ENCODE peak calls at places on chromosomes 1 and 21, in ten cellular contexts. Y, K, C, D, B, J, P, I, G and U are unnamed samples.

GRCh38 chr1:219441884-219442283 is 171.0 kb downstream of the ZC3H11B start:
- DNase-seq in Y (no peak), P (no peak), I (no peak), B (no peak), K (no peak), G (no peak), D (no peak), J (no peak), C (no peak), U (no peak)

GRCh38 chr1:26130695-26131094 is 19.1 kb downstream of the PDIK1L start:
- DNase-seq in K (no peak), B (no peak), G (no peak), D (no peak), P (no peak), J (no peak), Y (no peak), I (no peak), C (no peak), U (no peak)

GRCh38 chr1:53616927-53617326 is 122.0 kb downstream of the GLIS1 start:
- DNase-seq in C (no peak), K (no peak), D (no peak), I (no peak), J (no peak), Y (no peak), P (no peak), G (no peak), B (no peak), U (no peak)

GRCh38 chr1:19163261-19163660 is 46.8 kb downstream of the UBR4 start:
- DNase-seq in I (no peak), P (no peak), K (peak), J (no peak), C (peak), B (peak), D (no peak), Y (peak), G (no peak), U (no peak)

GRCh38 chr1:100793661-100794060 is 74.1 kb downstream of the VCAM1 start:
- DNase-seq in C (no peak), J (no peak), B (peak), I (no peak), D (no peak), G (no peak), K (no peak), P (peak), Y (no peak), U (no peak)

GRCh38 chr1:40980068-40980452 is 564 bp downstream of the CTPS1 start:
- DNase-seq in D (no peak), P (no peak), G (no peak), B (no peak), J (no peak), C (no peak), K (no peak), Y (no peak), I (no peak), U (no peak)

GRCh38 chr1:51567653-51568052 is 48.6 kb upstream of the EPS15 start:
- DNase-seq in K (peak), I (no peak), Y (peak), B (peak), G (no peak), D (no peak), J (no peak), P (peak), C (peak), U (no peak)

GRCh38 chr1:31405578-31406245 is 7.3 kb upstream of the SERINC2 start:
- DNase-seq in C (no peak), J (no peak), B (no peak), K (no peak), D (no peak), P (no peak), I (no peak), G (no peak), Y (no peak), U (no peak)

GRCh38 chr1:81654147-81654546 is 146.6 kb upstream of the ADGRL2 start:
- DNase-seq in P (peak), Y (no peak), C (no peak), K (peak), B (peak), G (no peak), I (no peak), D (no peak), J (no peak), U (no peak)

GRCh38 chr1:94863297-94863911 is 43.2 kb downstream of the SLC44A3 start:
- DNase-seq in B (peak), P (peak), D (no peak), J (no peak), C (peak), I (no peak), Y (no peak), K (peak), G (no peak), U (no peak)

GRCh38 chr1:192530254-192530653 is 45.3 kb upstream of the RGS1 start:
- DNase-seq in C (no peak), Y (no peak), I (no peak), G (no peak), K (no peak), J (no peak), B (peak), D (no peak), P (no peak), U (peak)

GRCh38 chr1:183270541-183271141 is 84.6 kb downstream of the LAMC2 start:
- DNase-seq in J (no peak), K (peak), P (no peak), D (no peak), G (no peak), C (peak), I (no peak), Y (peak), B (peak), U (no peak)

GRCh38 chr1:217892750-217893149 is 261.6 kb downstream of the SPATA17 start:
- DNase-seq in B (peak), G (no peak), Y (no peak), I (no peak), C (no peak), P (peak), D (no peak), J (no peak), K (peak), U (no peak)

GRCh38 chr1:234197839-234198238 is 175.4 kb upstream of the COA6 start:
- DNase-seq in J (no peak), G (no peak), B (no peak), D (no peak), Y (no peak), K (no peak), P (no peak), I (no peak), C (no peak), U (no peak)

GRCh38 chr21:45899317-45900033 is 82.1 kb upstream of the COL6A1 start:
- DNase-seq in P (no peak), J (no peak), B (no peak), C (no peak), Y (no peak), K (no peak), I (no peak), D (no peak), G (no peak), U (no peak)

GRCh38 chr1:172638885-172639831 is 19.7 kb upstream of the FASLG start:
- DNase-seq in C (peak), Y (peak), I (no peak), D (no peak), B (peak), J (no peak), P (peak), G (no peak), K (peak), U (peak)

GRCh38 chr1:92051948-92052347 is 22.2 kb downstream of the EPHX4 start:
- DNase-seq in K (no peak), C (no peak), Y (no peak), G (no peak), P (no peak), J (no peak), I (no peak), B (no peak), D (no peak), U (no peak)

GRCh38 chr1:21921100-21921875 is 15.8 kb downstream of the HSPG2 start:
- DNase-seq in P (no peak), J (no peak), C (no peak), G (no peak), K (no peak), Y (no peak), B (no peak), D (no peak), I (no peak), U (no peak)

GRCh38 chr1:30822966-30823581 is 65.5 kb upstream of the LAPTM5 start:
- DNase-seq in P (peak), J (no peak), Y (no peak), C (no peak), B (peak), G (no peak), K (peak), I (no peak), D (no peak), U (no peak)

GRCh38 chr1:91749690-91750335 is 136.1 kb downstream of the TGFBR3 start:
- DNase-seq in K (no peak), J (no peak), Y (no peak), C (no peak), G (no peak), I (no peak), D (no peak), P (no peak), B (no peak), U (no peak)

GRCh38 chr1:15863156-15863901 is 15.8 kb downstream of the SPEN start:
- DNase-seq in C (no peak), I (no peak), J (no peak), Y (no peak), B (no peak), P (no peak), D (no peak), G (no peak), K (no peak), U (no peak)

GRCh38 chr21:34129039-34129891 is 55.9 kb downstream of the MRPS6 start:
- DNase-seq in C (peak), I (no peak), J (peak), P (peak), D (no peak), Y (peak), G (no peak), B (peak), K (peak), U (no peak)

GRCh38 chr1:16151200-16151708 is 4.6 kb downstream of the EPHA2 start:
- DNase-seq in C (no peak), K (peak), P (no peak), J (no peak), Y (no peak), I (no peak), B (no peak), G (no peak), D (no peak), U (no peak)

GRCh38 chr1:237013608-237014007 is 9.4 kb upstream of the MT1HL1 start:
- DNase-seq in B (no peak), K (no peak), P (no peak), C (no peak), Y (no peak), G (no peak), D (no peak), I (no peak), J (no peak), U (no peak)

GRCh38 chr1:92323473-92324453 is 24.9 kb downstream of the RPAP2 start:
- DNase-seq in P (no peak), C (no peak), B (no peak), J (no peak), I (no peak), D (no peak), G (no peak), Y (no peak), K (no peak), U (no peak)

GRCh38 chr1:59738591-59739015 is 76.1 kb upstream of the HOOK1 start:
- DNase-seq in G (no peak), D (no peak), Y (peak), B (no peak), P (no peak), K (no peak), I (no peak), J (no peak), C (peak), U (no peak)

GRCh38 chr1:6460349-6461236 is 5.4 kb downstream of the TNFRSF25 start:
- DNase-seq in D (no peak), I (peak), C (no peak), G (no peak), K (no peak), Y (no peak), B (no peak), P (no peak), J (no peak), U (peak)

GRCh38 chr1:89957063-89957462 is 37.8 kb upstream of the ZNF326 start:
- DNase-seq in I (no peak), B (peak), P (no peak), K (no peak), D (no peak), G (no peak), Y (no peak), J (no peak), C (no peak), U (no peak)

GRCh38 chr1:214702561-214702960 is 99.6 kb downstream of the CENPF start:
- DNase-seq in C (no peak), K (no peak), Y (no peak), P (no peak), I (no peak), J (no peak), D (no peak), G (no peak), B (no peak), U (no peak)

GRCh38 chr21:38175321-38175720 is 81.5 kb upstream of the KCNJ15 start:
- DNase-seq in B (no peak), J (no peak), C (no peak), K (no peak), G (no peak), D (no peak), Y (no peak), I (no peak), P (peak), U (no peak)

GRCh38 chr21:38170283-38170682 is 86.5 kb upstream of the KCNJ15 start:
- DNase-seq in G (no peak), B (peak), I (no peak), K (peak), Y (peak), D (no peak), J (no peak), P (peak), C (peak), U (peak)

GRCh38 chr21:38167345-38167744 is 89.4 kb upstream of the KCNJ15 start:
- DNase-seq in C (no peak), Y (no peak), P (no peak), D (no peak), B (no peak), K (no peak), J (no peak), G (no peak), I (no peak), U (no peak)

GRCh38 chr21:38170705-38171682 is 85.8 kb upstream of the KCNJ15 start:
- DNase-seq in B (peak), J (no peak), K (peak), G (no peak), Y (no peak), I (no peak), D (no peak), C (peak), P (peak), U (no peak)

DNA sequence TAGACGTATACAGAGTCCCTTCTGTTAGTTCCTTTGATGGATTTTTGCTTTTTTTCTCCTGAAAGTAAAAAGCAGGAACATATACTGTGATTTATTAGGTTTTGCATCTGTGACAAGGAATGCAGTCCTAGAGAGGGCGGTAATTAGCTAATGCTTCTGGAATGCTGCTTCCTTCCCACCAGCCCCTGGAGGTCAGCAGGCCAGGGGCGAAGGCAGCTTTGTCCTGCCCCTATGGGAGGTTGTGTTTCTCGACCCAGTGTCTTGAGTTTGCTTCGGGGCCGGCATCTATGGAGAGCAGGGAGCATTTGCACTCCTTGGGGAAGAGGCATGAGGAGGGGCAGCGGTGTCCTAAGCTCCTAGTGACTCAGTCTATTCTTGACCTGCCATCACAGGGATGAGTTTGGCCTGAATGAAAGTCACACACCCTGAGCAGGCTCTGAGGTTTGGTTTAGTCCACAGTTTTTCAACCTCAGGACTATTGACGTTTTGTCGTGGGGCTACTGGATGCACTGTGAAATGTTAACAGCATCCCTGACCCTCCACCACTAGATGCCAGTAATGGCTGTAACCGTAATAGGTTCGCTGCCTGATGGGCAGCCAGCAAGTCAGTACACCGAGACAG is 85.0 kb upstream of the KCNJ15 start:
- DNase-seq in I (no peak), C (peak), P (peak), Y (peak), B (peak), G (no peak), D (no peak), K (peak), J (peak), U (no peak)
- TF ChIP-seq CTCF in I (no peak), C (peak), P (no peak), Y (peak), B (peak), G (no peak), D (no peak), K (peak), J (peak), U (no peak)

DNA sequence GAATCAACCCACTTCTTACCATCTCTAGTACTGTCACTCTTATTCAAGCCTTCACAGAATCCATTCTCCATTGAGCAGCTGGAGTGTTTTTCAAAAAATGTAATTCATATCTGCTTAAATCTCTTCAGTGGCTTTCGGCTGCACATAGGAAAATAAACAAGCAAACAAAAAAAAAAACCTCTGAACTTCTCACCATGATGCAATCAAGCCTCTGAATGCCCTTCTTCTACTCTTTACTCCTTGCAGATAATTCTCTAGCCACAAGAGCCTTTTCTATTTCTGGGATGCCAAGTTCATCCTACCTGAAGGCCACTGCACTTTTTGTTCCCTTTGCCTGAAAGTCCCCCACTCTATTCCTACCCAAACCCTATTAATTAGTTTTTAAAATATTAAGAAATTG is 14.2 kb downstream of the PIGM start:
- DNase-seq in C (no peak), J (no peak), B (no peak), I (no peak), D (no peak), K (no peak), G (no peak), P (no peak), Y (no peak), U (no peak)
- TF ChIP-seq CTCF in C (no peak), J (no peak), B (no peak), I (no peak), D (no peak), K (no peak), G (no peak), P (no peak), Y (no peak), U (no peak)

GRCh38 chr1:12600880-12601633 is 17.0 kb downstream of the DHRS3 start:
- DNase-seq in D (no peak), B (peak), P (peak), J (no peak), Y (no peak), G (no peak), C (no peak), K (peak), I (no peak), U (peak)
- TF ChIP-seq CTCF in D (no peak), B (peak), P (peak), J (peak), Y (peak), G (peak), C (peak), K (peak), I (peak), U (peak)

GRCh38 chr1:60850084-60850483 is 232.3 kb upstream of the NFIA start:
- DNase-seq in K (no peak), I (no peak), G (no peak), J (no peak), B (no peak), Y (no peak), D (no peak), P (no peak), C (no peak), U (no peak)

GRCh38 chr1:60849401-60849800 is 233.0 kb upstream of the NFIA start:
- DNase-seq in D (no peak), B (no peak), C (no peak), Y (no peak), K (no peak), G (no peak), J (no peak), I (no peak), P (no peak), U (no peak)

GRCh38 chr1:60847855-60848582 is 234.3 kb upstream of the NFIA start:
- DNase-seq in K (no peak), D (no peak), P (no peak), B (no peak), Y (no peak), G (no peak), C (no peak), I (no peak), J (no peak), U (no peak)

GRCh38 chr1:60848583-60849188 is 233.7 kb upstream of the NFIA start:
- DNase-seq in D (no peak), K (peak), I (no peak), J (no peak), B (peak), C (peak), Y (peak), G (no peak), P (peak), U (no peak)
- TF ChIP-seq CTCF in D (peak), K (peak), I (peak), J (peak), B (peak), C (peak), Y (peak), G (peak), P (peak), U (peak)

DNA sequence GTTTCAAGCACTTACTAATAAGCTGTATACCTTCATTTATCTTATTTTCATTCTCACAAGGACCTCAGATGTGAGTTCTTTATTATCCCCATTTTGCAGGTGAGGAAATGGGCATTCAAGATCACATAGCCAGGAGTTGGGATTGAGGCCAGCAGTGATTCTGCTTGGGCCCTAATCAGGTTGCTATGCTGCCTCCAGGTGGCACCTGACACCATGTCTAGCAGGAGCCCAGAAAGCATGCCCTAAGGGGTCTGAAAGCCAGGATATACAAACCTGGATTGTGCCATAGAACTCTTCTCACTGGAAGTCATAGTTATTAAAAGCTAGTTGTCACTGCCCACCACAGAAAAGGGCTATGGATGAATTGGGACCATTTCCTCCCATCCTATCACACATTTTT is 61.1 kb downstream of the FYB2 start:
- DNase-seq in C (no peak), Y (no peak), P (peak), G (no peak), D (no peak), J (no peak), B (peak), K (peak), I (no peak), U (no peak)
- TF ChIP-seq CTCF in C (no peak), Y (no peak), P (peak), G (no peak), D (no peak), J (no peak), B (peak), K (no peak), I (no peak), U (no peak)

GRCh38 chr21:25639167-25639921 is at the start of gene JAM2:
- DNase-seq in G (no peak), D (no peak), C (no peak), Y (no peak), K (peak), B (no peak), J (peak), P (no peak), I (peak), U (peak)
- TF ChIP-seq CTCF in G (no peak), D (peak), C (peak), Y (peak), K (no peak), B (no peak), J (peak), P (peak), I (no peak), U (peak)

GRCh38 chr1:72557446-72558049 is 275.2 kb upstream of the NEGR1 start:
- DNase-seq in I (no peak), G (no peak), D (no peak), K (peak), C (peak), B (peak), P (peak), Y (peak), J (no peak), U (no peak)
- TF ChIP-seq CTCF in I (no peak), G (no peak), D (peak), K (no peak), C (peak), B (peak), P (peak), Y (peak), J (peak), U (no peak)